ENCODE peak calls at places on chromosome 1, in ten cellular contexts. P is spleen, T is transverse colon, M is K562, G is upper lobe of left lung, K is sigmoid colon, Q is stomach, L is breast epithelium, E is GM12878, J is GM12891. I is an unnamed sample.

GRCh38 chr1:12143631-12144155 is 23.1 kb upstream of the TNFRSF1B start:
- DNase-seq in L (no peak), G (peak), M (no peak), K (peak), T (peak), E (no peak), J (no peak), Q (peak), P (peak), I (no peak)

GRCh38 chr1:37792943-37793686 is 532 bp upstream of the MANEAL start:
- DNase-seq in M (no peak), Q (no peak), T (no peak), P (no peak), G (no peak), E (no peak), J (no peak), L (no peak), K (no peak), I (no peak)

GRCh38 chr1:110243146-110243545 is 33.0 kb downstream of the KCNC4 start:
- DNase-seq in G (no peak), K (peak), P (peak), E (no peak), M (no peak), L (peak), J (no peak), Q (no peak), T (no peak), I (no peak)

GRCh38 chr1:167819849-167820683 is 93.9 kb downstream of the ADCY10 start:
- DNase-seq in Q (peak), L (peak), P (peak), J (peak), G (peak), M (peak), T (peak), E (no peak), K (peak), I (peak)

GRCh38 chr1:19645544-19646252 is 1.6 kb downstream of the NBL1 start:
- DNase-seq in M (no peak), L (no peak), T (peak), Q (no peak), E (no peak), K (no peak), P (no peak), J (no peak), G (no peak), I (no peak)

GRCh38 chr1:67647036-67647798 is 37.8 kb upstream of the GADD45A start:
- DNase-seq in T (no peak), P (no peak), G (no peak), E (no peak), Q (no peak), J (no peak), K (no peak), L (no peak), M (no peak), I (no peak)

GRCh38 chr1:180229483-180230415 is at the start of gene LHX4:
- DNase-seq in E (no peak), Q (no peak), T (no peak), G (no peak), L (no peak), K (peak), P (no peak), M (peak), J (peak), I (peak)

GRCh38 chr1:174996474-174996873 is 3.3 kb upstream of the CACYBP start:
- DNase-seq in L (no peak), P (no peak), T (no peak), K (no peak), G (no peak), J (no peak), M (no peak), E (no peak), Q (no peak), I (no peak)

GRCh38 chr1:225470691-225471452 is 43.0 kb upstream of the LBR start:
- DNase-seq in Q (no peak), G (peak), M (no peak), E (no peak), J (no peak), L (no peak), T (no peak), K (peak), P (peak), I (no peak)

DNA sequence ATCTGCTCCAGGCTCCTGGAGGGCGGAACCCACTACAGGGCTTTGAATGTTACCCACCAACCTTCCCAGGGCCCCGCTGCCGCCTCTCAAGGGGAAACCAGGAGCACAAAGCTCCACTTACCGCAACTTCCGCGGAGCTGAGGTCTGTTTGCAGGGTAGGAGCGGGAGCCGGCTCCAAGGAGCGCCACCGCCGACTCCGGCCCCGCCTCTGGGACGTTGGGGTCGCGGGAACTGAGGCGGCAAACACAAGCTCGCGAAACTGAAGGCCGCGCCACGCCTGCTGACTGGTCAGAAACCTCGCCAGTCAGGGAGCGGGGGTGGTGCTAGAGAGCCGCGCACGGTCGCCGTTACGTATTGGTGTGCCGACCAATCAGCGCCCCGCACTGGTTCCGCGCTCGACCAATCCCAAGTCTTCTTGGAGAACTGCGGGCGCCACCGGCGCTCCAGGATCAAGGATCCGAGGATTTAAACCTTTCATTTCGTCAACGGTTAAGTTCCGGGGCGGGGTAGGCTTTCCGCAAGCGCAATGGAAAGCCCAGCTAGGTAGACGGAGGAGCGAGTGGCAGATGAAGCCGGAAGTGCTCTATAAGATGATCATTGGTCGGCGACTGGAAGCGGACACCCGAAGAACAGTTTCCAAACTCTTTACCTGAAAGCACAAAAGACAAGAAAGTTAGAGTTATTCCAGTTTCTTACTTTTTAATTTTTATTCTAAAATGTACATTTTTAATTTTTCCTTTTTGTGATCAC is at the start of gene STIL:
- DNase-seq in K (peak), P (peak), J (peak), E (peak), M (peak), G (peak), L (peak), T (peak), Q (peak), I (peak)
- TF ChIP-seq POLR2A in K (no peak), P (no peak), J (peak), E (peak), M (peak), G (peak), L (peak), T (peak), Q (no peak), I (peak)

GRCh38 chr1:200894712-200895447 is at the start of gene INAVA:
- DNase-seq in M (no peak), P (peak), E (no peak), T (peak), J (no peak), K (no peak), L (no peak), Q (peak), G (peak), I (no peak)

GRCh38 chr1:200896571-200897187 is 2.0 kb downstream of the INAVA start:
- DNase-seq in Q (peak), T (peak), J (no peak), K (no peak), G (peak), L (no peak), M (no peak), P (peak), E (no peak), I (no peak)

GRCh38 chr1:200897188-200897710 is 2.5 kb downstream of the INAVA start:
- DNase-seq in E (no peak), J (no peak), Q (no peak), L (no peak), P (peak), G (no peak), K (no peak), M (no peak), T (no peak), I (no peak)

GRCh38 chr1:200895448-200895799 is 724 bp downstream of the INAVA start:
- DNase-seq in J (no peak), L (no peak), G (no peak), M (no peak), T (no peak), Q (no peak), E (no peak), K (no peak), P (no peak), I (no peak)

DNA sequence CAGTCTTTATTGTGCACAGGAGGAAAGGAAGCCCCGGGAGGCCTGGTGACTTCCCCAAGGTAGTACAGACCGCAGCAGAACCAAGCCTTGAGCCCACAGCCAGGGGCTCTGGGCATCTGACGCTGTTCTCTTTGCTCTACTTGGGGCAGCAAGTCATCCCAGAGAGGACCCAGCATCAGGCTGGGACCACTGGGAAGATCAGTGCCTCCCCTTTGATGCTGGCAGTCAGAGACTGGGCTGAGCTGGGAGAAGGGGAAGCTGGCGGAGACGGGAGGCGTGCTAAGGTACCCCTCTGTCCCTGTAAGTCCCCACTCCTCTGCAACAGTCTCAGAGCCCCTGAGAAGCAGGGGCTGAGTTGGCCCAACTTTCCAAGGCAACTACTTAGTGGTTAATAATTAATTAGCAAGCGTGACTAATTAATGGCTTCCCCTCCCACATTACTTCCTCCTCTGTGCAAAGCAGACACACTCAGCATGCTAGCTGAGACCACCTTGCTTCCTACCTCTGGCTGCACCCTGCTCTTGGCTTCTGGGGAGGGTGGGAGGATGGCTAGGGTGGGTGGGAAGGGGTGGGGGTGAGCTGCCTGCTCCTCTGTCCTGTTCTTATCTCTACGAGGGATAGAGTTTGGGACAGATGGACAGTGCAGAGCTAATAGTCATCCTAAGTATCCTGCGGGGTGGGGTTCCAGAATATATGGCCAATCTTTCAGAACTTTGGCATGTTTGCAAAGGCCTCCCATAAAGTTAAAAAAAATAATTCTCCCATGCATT is 1.3 kb downstream of the INAVA start:
- DNase-seq in J (no peak), K (no peak), L (no peak), Q (no peak), M (no peak), G (no peak), T (no peak), E (no peak), P (peak), I (no peak)
- TF ChIP-seq POLR2AphosphoS5 in J (no peak), K (no peak), L (no peak), Q (peak), M (no peak), G (no peak), T (no peak), E (no peak), P (no peak), I (no peak)

DNA sequence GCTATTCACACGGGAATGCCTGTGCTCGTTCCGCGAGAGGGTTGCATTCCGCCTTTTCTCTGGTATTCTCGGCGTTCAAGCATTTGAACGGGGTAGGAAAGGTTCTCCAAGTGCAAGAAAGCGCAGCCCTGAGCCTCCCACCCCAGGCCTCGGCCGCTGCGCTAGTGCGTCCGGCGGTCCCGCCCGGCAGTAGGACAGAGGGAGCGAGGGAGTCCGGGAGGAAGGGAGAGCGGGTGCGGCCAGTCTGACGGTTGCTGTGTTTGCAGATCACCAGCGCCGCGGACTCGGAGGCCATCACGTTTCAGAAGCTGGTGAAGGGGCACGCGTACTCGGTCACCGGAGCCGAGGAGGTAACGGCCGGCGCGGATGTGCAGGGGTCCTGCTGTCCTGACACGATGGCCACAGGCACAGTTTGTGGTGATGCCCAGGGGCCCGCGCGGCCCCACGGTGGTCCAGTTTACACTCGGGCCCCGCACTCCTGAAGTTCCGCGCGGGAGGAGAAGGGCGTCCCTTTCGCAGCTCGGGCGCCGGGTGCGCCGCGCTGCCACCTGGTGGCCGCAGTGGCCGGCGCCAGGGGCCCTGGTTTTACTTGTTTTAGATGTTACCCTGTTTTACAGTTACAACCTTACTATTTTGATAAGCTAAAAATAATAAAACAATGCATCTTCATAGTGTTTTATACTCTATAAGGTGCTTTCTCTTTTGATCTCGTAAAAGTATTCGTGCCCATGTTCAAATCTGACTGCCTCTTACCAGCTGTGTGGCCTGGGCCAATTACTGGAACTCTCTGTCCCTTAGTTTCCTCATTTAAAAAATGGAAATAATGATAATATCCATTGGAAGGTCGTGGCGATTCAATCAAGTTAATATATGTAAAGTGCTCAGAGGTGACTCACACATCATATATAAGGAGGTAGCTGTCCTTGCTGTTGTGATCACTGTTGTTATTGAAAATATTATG is 36.7 kb downstream of the CAPN2 start:
- DNase-seq in G (peak), J (peak), Q (peak), P (peak), T (peak), E (no peak), M (peak), K (peak), L (peak), I (peak)
- TF ChIP-seq POLR2A in G (no peak), J (no peak), Q (no peak), P (no peak), T (no peak), E (no peak), M (no peak), K (no peak), L (no peak), I (no peak)

GRCh38 chr1:164754088-164754600 is 195.2 kb downstream of the PBX1 start:
- DNase-seq in J (no peak), L (no peak), Q (no peak), M (no peak), K (peak), E (no peak), P (no peak), G (no peak), T (no peak), I (no peak)
- TF ChIP-seq POLR2AphosphoS5 in J (no peak), L (no peak), Q (no peak), M (no peak), K (peak), E (no peak), P (no peak), G (no peak), T (peak), I (no peak)

DNA sequence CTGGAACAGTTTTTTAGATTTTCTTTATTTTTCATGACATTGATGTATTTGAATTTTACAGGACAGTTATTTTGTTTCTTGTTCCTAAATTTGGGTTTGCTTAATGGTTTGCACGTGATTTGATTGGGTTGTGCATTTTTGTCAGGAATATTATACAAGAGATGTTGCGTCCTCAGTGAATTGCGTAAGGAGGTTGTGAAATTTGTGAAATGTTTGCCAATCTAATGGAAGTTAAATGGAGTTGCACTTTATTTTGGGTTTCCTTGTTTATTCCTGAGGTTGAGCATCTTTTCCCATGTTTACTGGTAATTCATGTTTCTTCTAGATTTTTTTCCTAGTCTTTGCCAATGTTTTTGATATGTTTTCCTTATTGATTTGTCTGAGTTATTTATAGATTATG is 19.9 kb downstream of the ZNF648 start:
- DNase-seq in L (no peak), Q (no peak), G (no peak), J (no peak), E (no peak), K (no peak), T (no peak), M (no peak), P (no peak), I (no peak)
- TF ChIP-seq POLR2A in L (no peak), Q (no peak), G (no peak), J (no peak), E (no peak), K (no peak), T (no peak), M (no peak), P (no peak), I (no peak)

GRCh38 chr1:112707217-112708001 is 482 bp upstream of the RHOC start:
- DNase-seq in E (no peak), Q (peak), J (peak), G (peak), M (peak), K (peak), P (peak), T (peak), L (peak), I (peak)
- TF ChIP-seq POLR2AphosphoS5 in E (no peak), Q (peak), J (no peak), G (no peak), M (peak), K (no peak), P (peak), T (no peak), L (no peak), I (no peak)

DNA sequence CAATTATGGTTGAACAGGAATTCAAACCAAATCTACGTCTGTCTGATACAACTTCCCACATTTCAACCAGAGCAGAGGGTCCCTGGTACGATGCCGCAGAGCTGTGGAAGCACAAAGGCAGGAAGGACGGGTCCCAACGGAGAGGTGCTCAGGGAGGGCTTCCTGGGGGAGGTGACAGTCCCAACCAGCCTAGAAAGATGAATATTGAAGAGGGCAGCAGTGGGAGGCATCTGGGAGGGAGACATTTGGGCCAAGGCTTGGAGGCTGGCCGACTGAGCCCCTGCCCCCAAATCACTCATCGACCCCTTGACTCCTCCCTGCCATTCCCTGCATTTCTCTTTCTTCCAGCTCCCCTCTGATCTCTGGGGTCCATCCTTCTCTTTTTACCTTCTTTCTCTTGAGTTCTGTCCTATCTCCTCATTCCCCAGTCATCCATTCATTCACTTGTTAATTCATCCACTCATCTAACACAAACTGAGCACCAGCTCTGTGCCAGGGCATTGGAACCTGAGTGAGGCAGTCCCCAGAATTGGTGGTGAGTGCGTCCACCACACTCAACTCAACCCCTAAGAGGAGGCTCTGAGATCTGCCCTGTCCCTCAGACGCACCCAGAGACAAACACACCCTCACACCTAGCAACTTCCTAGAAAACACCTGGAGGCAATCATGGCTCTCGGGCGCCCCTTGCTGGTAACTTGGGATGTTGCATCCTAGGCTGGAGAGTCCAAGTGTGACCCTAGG is 13.2 kb upstream of the CELA3B start:
- DNase-seq in Q (peak), J (peak), T (peak), G (peak), K (peak), E (peak), L (peak), P (peak), M (peak), I (peak)
- TF ChIP-seq POLR2A in Q (no peak), J (no peak), T (no peak), G (no peak), K (no peak), E (no peak), L (no peak), P (no peak), M (no peak), I (no peak)

GRCh38 chr1:51329443-51330325 is 678 bp downstream of the TTC39A start:
- DNase-seq in K (peak), G (peak), L (peak), T (peak), P (no peak), Q (peak), M (no peak), E (no peak), J (no peak), I (no peak)

GRCh38 chr1:51327386-51327785 is 3.0 kb downstream of the TTC39A start:
- DNase-seq in J (no peak), Q (no peak), K (no peak), M (no peak), L (no peak), E (no peak), P (no peak), T (no peak), G (no peak), I (no peak)

GRCh38 chr1:51330331-51331201 is at the start of gene TTC39A:
- DNase-seq in P (no peak), E (no peak), J (peak), T (no peak), M (no peak), G (no peak), K (no peak), L (peak), Q (peak), I (no peak)

GRCh38 chr1:51328279-51328678 is 2.1 kb downstream of the TTC39A start:
- DNase-seq in P (no peak), Q (no peak), L (no peak), M (no peak), T (no peak), G (no peak), K (no peak), J (no peak), E (no peak), I (no peak)

DNA sequence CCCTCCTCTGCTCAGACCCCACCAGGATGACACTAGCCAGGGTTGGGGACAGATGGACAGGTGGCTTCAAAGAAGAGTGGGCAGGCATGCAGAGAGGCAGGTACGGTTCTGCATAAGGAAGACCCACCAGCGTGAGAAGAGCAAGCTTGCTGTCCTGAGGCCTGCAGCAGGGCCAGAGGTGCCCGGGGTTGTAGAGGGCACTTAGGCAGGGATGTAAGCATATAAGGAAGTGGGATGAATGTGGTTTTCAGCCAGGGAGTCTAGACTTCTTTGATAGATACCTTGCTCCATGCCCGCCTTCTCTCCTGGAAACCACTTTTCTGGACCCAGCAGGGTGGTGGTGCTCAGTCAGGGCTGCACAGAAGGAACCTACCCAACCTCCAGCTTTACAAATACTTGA is 1.4 kb downstream of the TTC39A start:
- DNase-seq in M (no peak), P (no peak), K (no peak), L (no peak), G (no peak), E (no peak), J (no peak), T (no peak), Q (no peak), I (no peak)
- TF ChIP-seq POLR2AphosphoS5 in M (no peak), P (no peak), K (no peak), L (no peak), G (no peak), E (no peak), J (no peak), T (no peak), Q (no peak), I (no peak)

GRCh38 chr1:91015358-91015780 is 6.5 kb downstream of the ZNF644 start:
- DNase-seq in Q (no peak), T (no peak), G (no peak), K (no peak), J (no peak), L (no peak), E (no peak), M (no peak), P (no peak), I (no peak)
- TF ChIP-seq POLR2A in Q (no peak), T (no peak), G (no peak), K (no peak), J (no peak), L (no peak), E (no peak), M (no peak), P (no peak), I (no peak)

I was measured in GM12892.